ENCODE peak calls at places on chromosomes 5 and 9, in seven cellular contexts. One of them, this sample, is unnamed. For H3K4me1, the result is how much of the 10 kb centered on the place peaks cover.

GRCh38 chr9:136751244-136751643 is 2.9 kb upstream of the LCN6 start:
- DNase-seq in H1: no peak
- DNase-seq in astrocyte: no peak
- DNase-seq in neural progenitor cell: no peak
- DNase-seq in GM23338: no peak
- DNase-seq in right lobe of liver: no peak
- DNase-seq in upper lobe of left lung: no peak
- DNase-seq in this sample: no peak

GRCh38 chr5:134249469-134250379 is 23.9 kb upstream of the PPP2CA start:
- DNase-seq in H1: no peak
- DNase-seq in astrocyte: no peak
- DNase-seq in neural progenitor cell: no peak
- DNase-seq in GM23338: no peak
- DNase-seq in right lobe of liver: no peak
- DNase-seq in upper lobe of left lung: no peak
- DNase-seq in this sample: peak

GRCh38 chr9:33139421-33140228 is 27.5 kb downstream of the B4GALT1 start:
- DNase-seq in H1: no peak
- DNase-seq in astrocyte: peak
- DNase-seq in neural progenitor cell: peak
- DNase-seq in GM23338: no peak
- DNase-seq in right lobe of liver: peak
- DNase-seq in upper lobe of left lung: peak
- DNase-seq in this sample: no peak

GRCh38 chr5:10306806-10307205 is 896 bp downstream of the CMBL start:
- DNase-seq in H1: no peak
- DNase-seq in astrocyte: no peak
- DNase-seq in neural progenitor cell: no peak
- DNase-seq in GM23338: no peak
- DNase-seq in right lobe of liver: no peak
- DNase-seq in upper lobe of left lung: no peak
- DNase-seq in this sample: no peak

GRCh38 chr5:124402144-124402581 is 344.3 kb downstream of the ZNF608 start:
- DNase-seq in H1: no peak
- DNase-seq in astrocyte: peak
- DNase-seq in neural progenitor cell: no peak
- DNase-seq in GM23338: no peak
- DNase-seq in right lobe of liver: no peak
- DNase-seq in upper lobe of left lung: no peak
- DNase-seq in this sample: peak

GRCh38 chr5:77367733-77368132 is 124.4 kb downstream of the WDR41 start:
- DNase-seq in H1: no peak
- DNase-seq in astrocyte: peak
- DNase-seq in neural progenitor cell: no peak
- DNase-seq in GM23338: no peak
- DNase-seq in right lobe of liver: no peak
- DNase-seq in upper lobe of left lung: no peak
- DNase-seq in this sample: peak

GRCh38 chr5:94745786-94746730 is 127.6 kb downstream of the SLF1 start:
- DNase-seq in H1: no peak
- DNase-seq in astrocyte: peak
- DNase-seq in neural progenitor cell: no peak
- DNase-seq in GM23338: no peak
- DNase-seq in right lobe of liver: no peak
- DNase-seq in upper lobe of left lung: no peak
- DNase-seq in this sample: no peak

GRCh38 chr9:100465270-100465669 is 7.7 kb upstream of the TMEFF1 start:
- DNase-seq in H1: no peak
- DNase-seq in astrocyte: no peak
- DNase-seq in neural progenitor cell: no peak
- DNase-seq in GM23338: no peak
- DNase-seq in right lobe of liver: no peak
- DNase-seq in upper lobe of left lung: no peak
- DNase-seq in this sample: no peak

GRCh38 chr5:172769598-172770373 is 1.2 kb downstream of the DUSP1 start:
- DNase-seq in H1: no peak
- DNase-seq in astrocyte: no peak
- DNase-seq in neural progenitor cell: peak
- DNase-seq in GM23338: peak
- DNase-seq in right lobe of liver: peak
- DNase-seq in upper lobe of left lung: no peak
- DNase-seq in this sample: no peak

GRCh38 chr5:153066281-153066680 is 424.2 kb upstream of the GRIA1 start:
- DNase-seq in H1: no peak
- DNase-seq in astrocyte: no peak
- DNase-seq in neural progenitor cell: no peak
- DNase-seq in GM23338: peak
- DNase-seq in right lobe of liver: no peak
- DNase-seq in upper lobe of left lung: no peak
- DNase-seq in this sample: no peak

GRCh38 chr9:98226516-98226915 is 28.9 kb downstream of the TBC1D2 start:
- DNase-seq in H1: no peak
- DNase-seq in astrocyte: no peak
- DNase-seq in neural progenitor cell: no peak
- DNase-seq in GM23338: no peak
- DNase-seq in right lobe of liver: peak
- DNase-seq in upper lobe of left lung: no peak
- DNase-seq in this sample: peak

GRCh38 chr9:98220911-98221310 is 28.5 kb upstream of the CORO2A start:
- DNase-seq in H1: no peak
- DNase-seq in astrocyte: no peak
- DNase-seq in neural progenitor cell: no peak
- DNase-seq in GM23338: peak
- DNase-seq in right lobe of liver: no peak
- DNase-seq in upper lobe of left lung: peak
- DNase-seq in this sample: no peak

GRCh38 chr9:98219794-98220370 is 27.4 kb upstream of the CORO2A start:
- DNase-seq in H1: no peak
- DNase-seq in astrocyte: no peak
- DNase-seq in neural progenitor cell: no peak
- DNase-seq in GM23338: no peak
- DNase-seq in right lobe of liver: no peak
- DNase-seq in upper lobe of left lung: no peak
- DNase-seq in this sample: no peak

GRCh38 chr9:98225015-98225442 is 30.4 kb downstream of the TBC1D2 start:
- DNase-seq in H1: no peak
- DNase-seq in astrocyte: no peak
- DNase-seq in neural progenitor cell: no peak
- DNase-seq in GM23338: no peak
- DNase-seq in right lobe of liver: peak
- DNase-seq in upper lobe of left lung: no peak
- DNase-seq in this sample: no peak

GRCh38 chr9:98222885-98223640 is 30.6 kb upstream of the CORO2A start:
- DNase-seq in H1: no peak
- DNase-seq in astrocyte: peak
- DNase-seq in neural progenitor cell: no peak
- DNase-seq in GM23338: no peak
- DNase-seq in right lobe of liver: no peak
- DNase-seq in upper lobe of left lung: no peak
- DNase-seq in this sample: peak
- H3K4me1 ChIP-seq in H1: under half
- H3K4me1 ChIP-seq in astrocyte: under half
- H3K4me1 ChIP-seq in neural progenitor cell: under half
- H3K4me1 ChIP-seq in GM23338: under half
- H3K4me1 ChIP-seq in right lobe of liver: under half
- H3K4me1 ChIP-seq in upper lobe of left lung: under half
- H3K4me1 ChIP-seq in this sample: half or more

DNA sequence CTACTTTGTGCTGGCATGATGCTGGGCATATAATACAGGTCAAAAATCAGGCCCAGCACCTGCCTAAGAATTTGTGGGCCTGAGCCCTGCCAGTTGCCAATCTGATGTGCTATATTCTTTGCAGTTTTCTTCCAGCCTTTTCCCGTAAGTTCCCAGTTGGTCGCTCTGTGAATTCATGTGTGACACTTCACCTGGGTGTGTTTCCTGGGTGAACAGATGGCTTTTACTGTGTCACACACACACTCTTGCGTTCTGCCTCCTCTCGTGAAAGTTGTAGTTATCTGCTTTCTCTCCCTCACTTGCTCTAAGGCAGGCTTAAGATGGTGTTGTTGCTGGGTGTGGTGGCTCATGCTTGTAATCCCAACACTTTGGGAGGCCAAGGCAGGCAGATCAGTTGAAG is 153.5 kb upstream of the DMRT1 start:
- DNase-seq in H1: no peak
- DNase-seq in astrocyte: no peak
- DNase-seq in neural progenitor cell: no peak
- DNase-seq in GM23338: no peak
- DNase-seq in right lobe of liver: no peak
- DNase-seq in upper lobe of left lung: no peak
- DNase-seq in this sample: no peak
- H3K27ac ChIP-seq in H1: no peak
- H3K27ac ChIP-seq in astrocyte: no peak
- H3K27ac ChIP-seq in neural progenitor cell: no peak
- H3K27ac ChIP-seq in GM23338: no peak
- H3K27ac ChIP-seq in right lobe of liver: no peak
- H3K27ac ChIP-seq in upper lobe of left lung: no peak
- H3K27ac ChIP-seq in this sample: no peak

GRCh38 chr9:96620832-96621269 is 1.2 kb upstream of the CDC14B start:
- DNase-seq in H1: peak
- DNase-seq in astrocyte: no peak
- DNase-seq in neural progenitor cell: peak
- DNase-seq in GM23338: peak
- DNase-seq in right lobe of liver: no peak
- DNase-seq in upper lobe of left lung: no peak
- DNase-seq in this sample: no peak

GRCh38 chr9:96619109-96619435 is 571 bp downstream of the CDC14B start:
- DNase-seq in H1: no peak
- DNase-seq in astrocyte: no peak
- DNase-seq in neural progenitor cell: no peak
- DNase-seq in GM23338: no peak
- DNase-seq in right lobe of liver: peak
- DNase-seq in upper lobe of left lung: peak
- DNase-seq in this sample: no peak

GRCh38 chr9:96618209-96619108 is 1.2 kb downstream of the CDC14B start:
- DNase-seq in H1: no peak
- DNase-seq in astrocyte: no peak
- DNase-seq in neural progenitor cell: peak
- DNase-seq in GM23338: peak
- DNase-seq in right lobe of liver: peak
- DNase-seq in upper lobe of left lung: peak
- DNase-seq in this sample: peak

GRCh38 chr9:96620155-96620514 is 492 bp upstream of the CDC14B start:
- DNase-seq in H1: no peak
- DNase-seq in astrocyte: no peak
- DNase-seq in neural progenitor cell: peak
- DNase-seq in GM23338: no peak
- DNase-seq in right lobe of liver: no peak
- DNase-seq in upper lobe of left lung: no peak
- DNase-seq in this sample: no peak

DNA sequence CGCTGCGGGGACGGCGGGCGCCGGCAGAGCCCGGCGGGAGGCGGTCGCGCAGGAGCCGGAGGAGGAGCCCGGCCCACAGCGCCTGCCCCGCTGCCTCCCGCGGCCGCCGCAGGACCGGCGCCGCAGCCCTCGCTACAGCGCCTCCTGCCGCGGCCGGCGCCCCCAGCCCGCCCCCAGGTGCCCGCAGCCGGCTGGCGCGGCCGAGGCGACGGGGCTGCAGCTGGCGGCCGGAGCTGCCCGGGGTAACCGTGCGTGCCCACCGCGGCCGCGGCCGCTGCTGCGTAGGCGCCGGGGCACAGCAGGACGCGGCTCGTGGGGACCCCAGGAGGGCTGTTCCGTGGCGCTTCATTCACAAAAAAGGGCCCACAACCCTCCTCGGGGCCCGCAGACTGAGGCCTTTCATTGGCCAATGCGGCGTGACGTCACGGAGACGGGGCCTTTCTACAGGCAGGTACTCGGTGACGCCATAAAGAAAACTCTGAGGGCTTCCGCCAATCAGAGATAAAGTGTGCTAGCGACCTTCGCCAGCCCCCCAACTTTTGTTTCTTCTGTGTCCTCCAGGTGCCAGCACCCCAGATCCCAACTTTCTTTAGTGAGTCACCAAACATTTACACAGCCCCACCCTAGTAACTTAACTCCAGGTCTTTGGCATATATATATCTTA is at the start of gene CDC14B:
- DNase-seq in H1: peak
- DNase-seq in astrocyte: peak
- DNase-seq in neural progenitor cell: peak
- DNase-seq in GM23338: peak
- DNase-seq in right lobe of liver: peak
- DNase-seq in upper lobe of left lung: peak
- DNase-seq in this sample: peak
- TF ChIP-seq CTCF in H1: peak
- TF ChIP-seq CTCF in astrocyte: no peak
- TF ChIP-seq CTCF in neural progenitor cell: no peak
- TF ChIP-seq CTCF in GM23338: no peak
- TF ChIP-seq CTCF in right lobe of liver: peak
- TF ChIP-seq CTCF in upper lobe of left lung: no peak
- TF ChIP-seq CTCF in this sample: no peak

GRCh38 chr9:95077766-95078382 is 239.6 kb downstream of the FANCC start:
- DNase-seq in H1: no peak
- DNase-seq in astrocyte: no peak
- DNase-seq in neural progenitor cell: no peak
- DNase-seq in GM23338: no peak
- DNase-seq in right lobe of liver: no peak
- DNase-seq in upper lobe of left lung: peak
- DNase-seq in this sample: no peak

GRCh38 chr9:95075700-95076099 is 241.8 kb downstream of the FANCC start:
- DNase-seq in H1: no peak
- DNase-seq in astrocyte: no peak
- DNase-seq in neural progenitor cell: no peak
- DNase-seq in GM23338: no peak
- DNase-seq in right lobe of liver: no peak
- DNase-seq in upper lobe of left lung: no peak
- DNase-seq in this sample: no peak

GRCh38 chr9:95076696-95077052 is 240.8 kb downstream of the FANCC start:
- DNase-seq in H1: no peak
- DNase-seq in astrocyte: no peak
- DNase-seq in neural progenitor cell: no peak
- DNase-seq in GM23338: no peak
- DNase-seq in right lobe of liver: no peak
- DNase-seq in upper lobe of left lung: no peak
- DNase-seq in this sample: no peak

GRCh38 chr9:95078516-95078915 is 239.0 kb downstream of the FANCC start:
- DNase-seq in H1: no peak
- DNase-seq in astrocyte: no peak
- DNase-seq in neural progenitor cell: no peak
- DNase-seq in GM23338: no peak
- DNase-seq in right lobe of liver: no peak
- DNase-seq in upper lobe of left lung: no peak
- DNase-seq in this sample: no peak

DNA sequence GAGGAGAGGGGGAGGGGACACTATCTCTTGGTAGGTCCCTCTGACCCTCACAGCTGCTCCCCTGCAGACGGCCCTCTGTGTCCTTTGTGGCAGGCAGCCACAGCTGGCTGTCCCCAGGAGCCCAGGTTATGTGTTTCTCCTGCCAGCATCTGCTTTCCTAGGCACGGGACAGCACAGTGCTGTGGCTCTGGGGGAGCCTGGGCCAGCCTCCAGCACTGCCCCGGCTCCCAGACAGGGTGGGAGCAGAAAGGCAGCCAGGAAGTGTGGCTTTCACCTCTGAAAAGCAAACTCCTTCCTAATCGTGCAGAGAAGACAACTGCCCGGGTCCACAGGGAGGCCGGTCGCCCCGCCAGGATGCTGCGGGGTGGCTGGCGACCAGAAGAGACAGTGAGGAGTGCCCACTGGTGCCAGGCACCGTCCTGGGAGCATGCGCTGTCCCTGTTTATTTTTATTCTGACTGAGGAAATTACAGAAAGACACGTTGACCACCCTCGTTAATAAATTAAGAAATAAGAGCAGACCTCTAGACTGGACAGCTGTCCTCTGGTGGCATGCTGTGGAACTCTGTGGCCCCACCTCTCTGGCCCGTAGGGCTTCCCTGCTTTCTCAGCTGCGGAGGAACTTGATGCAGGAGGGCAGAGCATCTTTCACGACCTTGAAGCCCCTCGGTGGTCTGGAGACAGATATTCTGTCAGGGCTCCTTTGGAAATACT is 240.3 kb downstream of the FANCC start:
- DNase-seq in H1: no peak
- DNase-seq in astrocyte: no peak
- DNase-seq in neural progenitor cell: no peak
- DNase-seq in GM23338: no peak
- DNase-seq in right lobe of liver: no peak
- DNase-seq in upper lobe of left lung: no peak
- DNase-seq in this sample: no peak
- H3K4me1 ChIP-seq in H1: under half
- H3K4me1 ChIP-seq in astrocyte: under half
- H3K4me1 ChIP-seq in neural progenitor cell: under half
- H3K4me1 ChIP-seq in GM23338: under half
- H3K4me1 ChIP-seq in right lobe of liver: under half
- H3K4me1 ChIP-seq in upper lobe of left lung: under half
- H3K4me1 ChIP-seq in this sample: under half

This sample was measured in PC-9.